ENCODE peak calls at places on chromosomes 5 and 9, in nine cellular contexts. P is stimulated activated CD8-positive, alpha-beta memory T cell treated with anti-CD3 and anti-CD28 coated beads, Interleukin-4, amount 100 ng/mL, for 4 hours; D is cardiac fibroblast; L is OCI-LY7; N is sciatic nerve; G is SW 1271; Y is GM03348; A is Kasumi-1; S is astrocyte. X is an unnamed sample.

GRCh38 chr9:1083325-1083913 is 33.3 kb downstream of the DMRT2 start:
- DNase-seq in A (no peak), P (no peak), G (no peak), D (no peak), N (peak; percentile 64), L (no peak), S (no peak), Y (peak; percentile 56), X (no peak)

GRCh38 chr5:55771175-55771655 is 33.4 kb downstream of the DDX4 start:
- DNase-seq in D (peak; percentile 31), L (no peak), N (no peak), P (no peak), G (no peak), A (no peak), Y (no peak), S (no peak), X (no peak)

GRCh38 chr9:68690088-68690487 is 15.0 kb upstream of the PIP5K1B start:
- DNase-seq in G (no peak), A (no peak), S (no peak), L (no peak), P (no peak), N (no peak), Y (no peak), D (no peak), X (no peak)

GRCh38 chr5:1333986-1334385 is 10.9 kb downstream of the CLPTM1L start:
- DNase-seq in N (no peak), G (no peak), S (no peak), L (no peak), A (no peak), P (no peak), Y (no peak), D (no peak), X (no peak)

GRCh38 chr5:122492675-122493074 is 180.6 kb downstream of the SNCAIP start:
- DNase-seq in S (no peak), Y (no peak), L (peak; percentile 6), G (no peak), A (peak; percentile 41), P (no peak), N (no peak), D (peak; percentile 31), X (no peak)

GRCh38 chr9:136564379-136564988 is 18.6 kb upstream of the NOTCH1 start:
- DNase-seq in D (peak; percentile 89), S (peak; percentile 68), N (peak; percentile 84), G (no peak), P (no peak), Y (peak; percentile 85), A (no peak), L (no peak), X (peak; percentile 83)

GRCh38 chr9:84325347-84325982 is 15.1 kb downstream of the SLC28A3 start:
- DNase-seq in L (no peak), Y (no peak), S (peak; percentile 33), D (peak; percentile 57), G (no peak), P (no peak), N (no peak), A (no peak), X (no peak)

GRCh38 chr9:81535542-81536241 is 153.7 kb downstream of the TLE1 start:
- DNase-seq in P (no peak), L (no peak), Y (no peak), A (no peak), G (no peak), S (peak; percentile 80), D (peak; percentile 90), N (no peak), X (no peak)

GRCh38 chr5:127958421-127959011 is 125.0 kb upstream of the SLC12A2 start:
- DNase-seq in A (no peak), P (no peak), S (no peak), G (no peak), N (no peak), D (no peak), Y (no peak), L (no peak), X (no peak)